ENCODE peak calls at places on chromosomes 16 and 17, in five cellular contexts. K is mammary epithelial cell, H is neural progenitor cell, Z is SK-N-SH, F is trophoblast cell. R is an unnamed sample.

GRCh38 chr17:4480929-4481898 is 17.5 kb upstream of the SPNS2 start:
- DNase-seq in K (no peak), H (no peak), Z (no peak), F (no peak), R (peak; percentile 73)

GRCh38 chr17:9261059-9262029 is 240.0 kb downstream of the NTN1 start:
- DNase-seq in K (no peak), H (no peak), Z (no peak), F (no peak), R (no peak)

GRCh38 chr17:21213491-21214014 is 408 bp downstream of the TMEM11 start:
- DNase-seq in K (no peak), H (peak; percentile 75), Z (peak; percentile 87), F (peak; percentile 55), R (peak; percentile 46)

GRCh38 chr17:28113269-28113668 is 70.8 kb downstream of the NLK start:
- DNase-seq in K (no peak), H (no peak), Z (no peak), F (no peak), R (no peak)

GRCh38 chr16:35687781-35688180 is 2228.4 kb downstream of the TP53TG3F start:
- DNase-seq in K (no peak), H (no peak), Z (no peak), F (no peak), R (no peak)

GRCh38 chr17:77437017-77437416 is 296.2 kb downstream of the SEC14L1 start:
- DNase-seq in K (no peak), H (no peak), Z (peak; percentile 71), F (no peak), R (peak; percentile 51)

GRCh38 chr16:89277049-89277448 is 59.5 kb downstream of the ZNF778 start:
- DNase-seq in K (no peak), H (no peak), Z (no peak), F (no peak), R (no peak)

GRCh38 chr16:97822-98221 is 19.8 kb downstream of the MPG start:
- DNase-seq in K (no peak), H (no peak), Z (no peak), F (peak; percentile 68), R (no peak)

GRCh38 chr17:50290074-50290702 is 15.9 kb downstream of the TMEM92 start:
- DNase-seq in K (peak; percentile 89), H (no peak), Z (no peak), F (peak; percentile 55), R (no peak)

GRCh38 chr17:34368455-34369195 is 5.6 kb upstream of the CCL1 start:
- DNase-seq in K (no peak), H (no peak), Z (no peak), F (no peak), R (no peak)

GRCh38 chr16:7268182-7268581 is 64.5 kb upstream of the RBFOX1 start:
- DNase-seq in K (peak; percentile 4), H (peak; percentile 64), Z (peak; percentile 46), F (peak; percentile 57), R (peak; percentile 5)

GRCh38 chr16:8926827-8927226 is 36.9 kb downstream of the USP7 start:
- DNase-seq in K (no peak), H (no peak), Z (no peak), F (no peak), R (no peak)

GRCh38 chr16:71709231-71709781 is 15.2 kb downstream of the PHLPP2 start:
- DNase-seq in K (peak; percentile 41), H (no peak), Z (no peak), F (peak; percentile 67), R (no peak)

GRCh38 chr17:7886227-7887037 is 2.2 kb upstream of the CHD3 start:
- DNase-seq in K (peak; percentile 25), H (peak; percentile 59), Z (peak; percentile 44), F (peak; percentile 28), R (peak; percentile 47)

GRCh38 chr17:62090021-62090824 is 25.1 kb upstream of the MED13 start:
- DNase-seq in K (no peak), H (no peak), Z (no peak), F (no peak), R (no peak)

DNA sequence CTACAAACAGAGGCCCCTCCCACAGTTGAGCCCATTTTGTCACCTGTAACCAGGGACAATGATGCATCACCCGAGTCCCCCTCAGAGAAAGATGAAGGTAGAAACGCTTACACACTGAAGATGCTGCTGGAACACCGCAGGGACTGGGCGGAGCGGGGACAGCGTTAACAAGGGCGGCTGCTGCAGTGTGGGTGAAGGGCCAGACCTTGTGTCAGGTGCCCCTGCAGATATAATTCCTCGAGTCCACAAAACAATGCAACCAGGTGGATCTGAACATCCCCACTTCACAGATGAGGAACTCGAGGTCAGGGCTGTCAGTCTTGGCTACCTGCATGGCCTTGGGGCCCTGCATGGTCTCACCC is 6.3 kb upstream of the MAPK7 start:
- DNase-seq in K (no peak), H (no peak), Z (no peak), F (no peak), R (no peak)
- H3K79me2 ChIP-seq in K (peaks cover 7% of the 10 kb centered on the region), H (peaks cover 19% of the 10 kb centered on the region), Z (peaks cover 11% of the 10 kb centered on the region), F (no peaks in the 10 kb centered on the region), R (peaks cover 3% of the 10 kb centered on the region)

GRCh38 chr16:73043828-73044493 is 4.0 kb downstream of the ZFHX3 start:
- DNase-seq in K (no peak), H (no peak), Z (no peak), F (peak; percentile 82), R (no peak)

GRCh38 chr16:73040735-73041402 is 7.1 kb downstream of the ZFHX3 start:
- DNase-seq in K (no peak), H (no peak), Z (no peak), F (no peak), R (no peak)

GRCh38 chr16:73041644-73042043 is 6.3 kb downstream of the ZFHX3 start:
- DNase-seq in K (no peak), H (no peak), Z (no peak), F (no peak), R (no peak)

GRCh38 chr16:73040136-73040535 is 7.8 kb downstream of the ZFHX3 start:
- DNase-seq in K (no peak), H (peak; percentile 57), Z (no peak), F (no peak), R (no peak)

GRCh38 chr16:73042807-73043206 is 5.1 kb downstream of the ZFHX3 start:
- DNase-seq in K (no peak), H (no peak), Z (no peak), F (no peak), R (no peak)
- H3K79me2 ChIP-seq in K (peaks cover 89% of the 10 kb centered on the region), H (no peaks in the 10 kb centered on the region), Z (peaks cover 99% of the 10 kb centered on the region), F (peaks cover 19% of the 10 kb centered on the region), R (no peaks in the 10 kb centered on the region)

GRCh38 chr16:56911771-56912541 is 20.0 kb upstream of the HERPUD1 start:
- DNase-seq in K (no peak), H (peak; percentile 44), Z (no peak), F (peak; percentile 98), R (peak; percentile 88)

GRCh38 chr16:56912746-56913703 is 18.9 kb upstream of the HERPUD1 start:
- DNase-seq in K (peak; percentile 54), H (no peak), Z (no peak), F (peak; percentile 83), R (peak; percentile 46)

GRCh38 chr16:56916571-56917403 is 15.2 kb upstream of the HERPUD1 start:
- DNase-seq in K (no peak), H (no peak), Z (no peak), F (peak; percentile 28), R (peak; percentile 89)

GRCh38 chr16:56915311-56916105 is 16.4 kb upstream of the HERPUD1 start:
- DNase-seq in K (no peak), H (no peak), Z (no peak), F (no peak), R (no peak)

DNA sequence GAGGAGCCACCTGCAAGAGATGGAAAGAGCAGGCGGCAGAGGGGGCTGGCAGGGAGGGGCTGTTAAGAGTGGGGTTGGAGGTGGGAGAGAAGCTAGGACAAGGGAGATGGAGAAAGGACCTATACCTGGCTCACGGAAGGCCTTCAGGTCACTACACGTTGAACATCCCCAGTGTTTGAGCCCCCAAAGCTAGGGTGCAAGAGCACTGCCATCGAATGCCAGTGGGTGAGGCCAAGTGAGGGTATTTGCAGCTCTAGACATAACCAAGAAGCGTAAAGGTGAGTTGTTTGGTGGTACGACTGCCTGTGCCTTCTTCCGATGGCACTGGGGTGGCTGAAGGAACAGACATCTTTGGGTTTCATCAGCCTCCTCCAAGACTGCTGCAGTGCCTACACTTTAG is 17.0 kb upstream of the HERPUD1 start:
- DNase-seq in K (no peak), H (no peak), Z (no peak), F (no peak), R (no peak)
- H3K79me2 ChIP-seq in K (no peaks in the 10 kb centered on the region), H (no peaks in the 10 kb centered on the region), Z (no peaks in the 10 kb centered on the region), F (no peaks in the 10 kb centered on the region), R (no peaks in the 10 kb centered on the region)

GRCh38 chr16:83899978-83900377 is 1.1 kb downstream of the MLYCD start:
- DNase-seq in K (no peak), H (no peak), Z (no peak), F (no peak), R (no peak)

GRCh38 chr16:83900611-83901010 is 1.7 kb downstream of the MLYCD start:
- DNase-seq in K (no peak), H (no peak), Z (no peak), F (no peak), R (no peak)

GRCh38 chr16:83899272-83899897 is 470 bp downstream of the MLYCD start:
- DNase-seq in K (peak; percentile 53), H (peak; percentile 82), Z (peak; percentile 78), F (peak; percentile 67), R (peak; percentile 52)

GRCh38 chr16:83898463-83899271 is at the start of gene MLYCD:
- DNase-seq in K (peak; percentile 68), H (peak; percentile 92), Z (peak; percentile 98), F (peak; percentile 93), R (peak; percentile 84)

GRCh38 chr16:83901101-83901500 is 2.2 kb downstream of the MLYCD start:
- DNase-seq in K (peak; percentile 11), H (no peak), Z (no peak), F (no peak), R (no peak)
- H3K79me2 ChIP-seq in K (peaks cover 4% of the 10 kb centered on the region), H (peaks cover 13% of the 10 kb centered on the region), Z (peaks cover 32% of the 10 kb centered on the region), F (peaks cover 7% of the 10 kb centered on the region), R (peaks cover 4% of the 10 kb centered on the region)

DNA sequence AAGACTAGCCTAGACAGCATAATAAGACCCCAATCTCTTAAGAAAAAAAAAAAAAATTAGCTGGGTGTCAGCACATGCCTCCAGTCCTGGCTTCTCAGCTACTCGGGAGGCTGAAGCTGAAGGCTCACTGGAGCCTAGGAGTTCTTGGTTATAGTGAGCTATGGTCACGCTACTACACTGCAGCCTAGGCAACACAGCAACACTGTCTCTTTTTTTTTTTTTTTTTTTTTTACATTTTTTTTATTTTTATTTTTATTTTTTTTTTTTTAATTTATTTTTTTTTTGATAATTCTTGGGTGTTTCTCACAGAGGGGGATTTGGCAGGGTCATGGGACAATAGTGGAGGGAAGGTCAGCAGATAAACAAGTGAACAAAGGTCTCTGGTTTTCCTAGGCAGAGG is 4.1 kb downstream of the ORC6 start:
- DNase-seq in K (no peak), H (no peak), Z (no peak), F (no peak), R (no peak)
- H3K79me2 ChIP-seq in K (peaks cover 40% of the 10 kb centered on the region), H (peaks cover 46% of the 10 kb centered on the region), Z (peaks cover 41% of the 10 kb centered on the region), F (peaks cover 14% of the 10 kb centered on the region), R (peaks cover 42% of the 10 kb centered on the region)